ENCODE peak calls at places on chromosome 13, in ten cellular contexts. Z is pancreas, L is OCI-LY7, M is BJ, I is A673, B is AG04450, X is breast epithelium, H is brain microvascular endothelial cell, C is K562, D is choroid plexus epithelial cell. J is an unnamed sample.

GRCh38 chr13:99758465-99759162 is 213.0 kb downstream of the ZIC5 start:
- DNase-seq in Z (no peak), I (no peak), X (no peak), M (no peak), C (no peak), L (no peak), H (no peak), D (no peak), B (no peak), J (no peak)

GRCh38 chr13:114111577-114111976 is 20.8 kb downstream of the RASA3 start:
- DNase-seq in I (no peak), X (no peak), H (no peak), Z (no peak), B (peak), L (no peak), M (peak), D (peak), C (no peak), J (no peak)

GRCh38 chr13:113058988-113059850 is 46.4 kb upstream of the F7 start:
- DNase-seq in M (no peak), L (no peak), Z (no peak), H (no peak), X (no peak), C (no peak), D (peak), I (no peak), B (no peak), J (no peak)

GRCh38 chr13:78976696-78977095 is 317.7 kb upstream of the OBI1 start:
- DNase-seq in Z (no peak), I (no peak), B (no peak), M (no peak), H (no peak), D (no peak), L (no peak), C (no peak), X (no peak), J (no peak)

GRCh38 chr13:30429235-30429634 is 6.9 kb downstream of the UBE2L5 start:
- DNase-seq in L (peak), X (no peak), C (no peak), B (no peak), H (no peak), Z (no peak), M (no peak), I (no peak), D (no peak), J (no peak)

GRCh38 chr13:112616586-112617381 is 28.8 kb upstream of the TUBGCP3 start:
- DNase-seq in C (peak), I (peak), H (peak), X (no peak), D (peak), Z (no peak), L (peak), M (no peak), B (no peak), J (no peak)

GRCh38 chr13:59447846-59448620 is 715.7 kb downstream of the DIAPH3 start:
- DNase-seq in Z (no peak), I (no peak), M (peak), L (no peak), B (peak), X (no peak), C (no peak), H (peak), D (peak), J (no peak)

GRCh38 chr13:111857336-111857735 is 209.6 kb upstream of the SOX1 start:
- DNase-seq in I (no peak), B (no peak), M (no peak), X (no peak), C (no peak), H (no peak), Z (no peak), D (no peak), L (no peak), J (no peak)

GRCh38 chr13:79384022-79384610 is 21.9 kb downstream of the RBM26 start:
- DNase-seq in L (no peak), I (no peak), C (no peak), X (no peak), Z (no peak), H (no peak), B (no peak), D (no peak), M (no peak), J (no peak)

GRCh38 chr13:42355118-42355840 is 83.3 kb downstream of the AKAP11 start:
- DNase-seq in H (no peak), D (no peak), M (no peak), X (no peak), Z (no peak), I (peak), L (no peak), C (no peak), B (no peak), J (no peak)

GRCh38 chr13:94415484-94415883 is 64.0 kb downstream of the DCT start:
- DNase-seq in X (no peak), B (no peak), Z (no peak), L (no peak), C (no peak), I (peak), D (no peak), H (no peak), M (no peak), J (no peak)

GRCh38 chr13:94419304-94419943 is 60.1 kb downstream of the DCT start:
- DNase-seq in L (no peak), Z (no peak), I (peak), X (no peak), C (no peak), D (peak), B (peak), M (no peak), H (peak), J (no peak)

GRCh38 chr13:94417294-94417693 is 62.2 kb downstream of the DCT start:
- DNase-seq in M (no peak), L (no peak), I (no peak), Z (no peak), D (no peak), X (no peak), H (no peak), B (no peak), C (no peak), J (no peak)

GRCh38 chr13:94414141-94414540 is 65.3 kb downstream of the DCT start:
- DNase-seq in D (no peak), Z (no peak), H (no peak), X (no peak), C (no peak), M (no peak), B (no peak), I (no peak), L (no peak), J (no peak)

DNA sequence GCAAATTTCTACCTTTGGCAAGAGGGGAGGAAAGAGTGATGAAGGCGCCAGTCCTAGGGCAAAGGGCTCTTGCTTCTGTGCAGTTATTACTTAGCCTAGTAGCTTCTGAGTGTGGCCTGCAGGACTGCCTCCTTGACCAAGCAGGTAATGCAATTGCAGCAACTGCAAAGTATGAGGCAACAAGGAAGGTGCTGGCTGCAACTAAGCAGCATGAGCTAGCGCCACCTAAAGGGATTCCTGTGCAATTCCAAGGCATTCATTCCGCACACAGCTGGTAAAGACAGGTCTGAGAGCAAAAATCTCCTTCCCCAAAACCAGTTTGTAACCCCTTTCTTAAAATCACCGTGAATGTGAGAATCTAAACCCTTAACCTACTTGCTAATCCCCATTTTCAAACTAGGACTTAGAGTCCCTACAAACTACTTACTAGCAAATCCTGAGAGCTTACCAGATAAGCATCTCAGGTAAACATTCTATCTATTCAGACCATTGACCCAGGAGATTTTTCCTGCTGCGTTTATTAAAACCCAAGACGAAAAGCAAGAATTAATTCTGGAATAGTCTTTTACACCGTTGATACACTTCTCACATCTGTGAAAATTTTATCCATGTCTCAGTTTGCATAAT is 62.9 kb downstream of the DCT start:
- DNase-seq in Z (no peak), I (peak), B (no peak), C (no peak), L (peak), D (peak), X (no peak), M (no peak), H (peak), J (no peak)
- TF ChIP-seq CTCF in Z (no peak), I (peak), B (peak), C (peak), L (peak), D (peak), X (no peak), M (peak), H (peak), J (peak)

GRCh38 chr13:93624371-93624777 is 397.8 kb downstream of the GPC6 start:
- DNase-seq in Z (no peak), I (no peak), B (no peak), C (no peak), M (no peak), D (peak), H (peak), L (no peak), X (no peak), J (peak)

GRCh38 chr13:93621051-93621450 is 394.4 kb downstream of the GPC6 start:
- DNase-seq in C (no peak), M (no peak), H (no peak), D (no peak), Z (no peak), X (no peak), I (no peak), B (no peak), L (no peak), J (no peak)

GRCh38 chr13:93628136-93628535 is 401.5 kb downstream of the GPC6 start:
- DNase-seq in B (no peak), H (no peak), M (no peak), I (no peak), L (no peak), D (no peak), C (no peak), Z (no peak), X (no peak), J (no peak)

GRCh38 chr13:93621966-93622365 is 395.4 kb downstream of the GPC6 start:
- DNase-seq in Z (no peak), C (no peak), H (no peak), L (no peak), D (no peak), X (no peak), M (no peak), B (no peak), I (no peak), J (no peak)

GRCh38 chr13:93625536-93625935 is 398.9 kb downstream of the GPC6 start:
- DNase-seq in L (no peak), Z (no peak), H (no peak), B (no peak), X (no peak), I (peak), M (no peak), C (no peak), D (peak), J (no peak)
- H3K4me3 ChIP-seq in L (no peak), Z (no peak), H (no peak), B (no peak), X (no peak), I (no peak), M (no peak), C (no peak), D (no peak), J (no peak)

DNA sequence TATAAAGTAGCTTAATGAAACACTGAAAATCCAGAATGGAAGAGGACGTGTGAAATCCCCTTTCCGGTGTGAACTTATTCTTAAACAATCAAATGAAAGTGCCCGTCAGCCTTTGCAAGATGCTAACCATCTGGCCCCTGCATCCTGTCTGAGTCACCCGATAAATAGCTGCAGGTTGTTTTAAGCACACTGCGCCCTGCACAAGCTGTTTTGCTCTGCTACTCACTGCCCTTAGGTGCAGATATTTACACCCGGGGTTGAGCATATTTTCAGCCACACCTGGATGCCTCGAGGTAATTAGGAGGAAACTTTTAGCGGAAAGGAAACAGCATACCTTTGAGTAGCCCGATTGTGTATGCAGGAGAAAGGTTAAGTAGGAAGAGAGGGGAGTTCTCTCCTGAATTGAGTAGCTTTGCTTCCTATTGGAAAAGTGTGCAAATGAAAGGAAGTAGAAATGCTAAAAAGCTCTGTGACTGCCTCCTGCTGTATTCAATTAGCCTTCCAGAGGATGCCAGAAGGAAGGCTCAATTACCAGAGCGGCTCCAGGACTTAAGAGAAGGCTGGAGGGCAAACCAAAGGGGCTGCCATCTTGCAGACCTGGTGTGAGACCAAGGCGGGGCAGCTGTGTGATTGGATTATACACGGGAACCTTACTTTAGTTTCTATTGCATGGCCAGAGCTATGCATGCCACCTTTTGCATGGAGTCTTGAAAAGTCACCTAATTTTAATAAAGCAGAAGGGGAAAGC is 42.5 kb downstream of the IRS2 start:
- DNase-seq in M (peak), B (peak), Z (no peak), C (no peak), L (peak), H (peak), D (peak), I (peak), X (no peak), J (peak)
- TF ChIP-seq CTCF in M (no peak), B (no peak), Z (no peak), C (no peak), L (no peak), H (peak), D (peak), I (peak), X (no peak), J (no peak)

GRCh38 chr13:23610966-23611486 is 40.8 kb downstream of the TNFRSF19 start:
- DNase-seq in B (no peak), H (peak), L (no peak), C (no peak), I (no peak), M (no peak), Z (no peak), D (peak), X (no peak), J (no peak)

GRCh38 chr13:23609414-23610186 is 39.4 kb downstream of the TNFRSF19 start:
- DNase-seq in D (peak), H (peak), C (no peak), X (no peak), Z (no peak), I (peak), B (peak), M (no peak), L (no peak), J (peak)

GRCh38 chr13:23608704-23609413 is 38.6 kb downstream of the TNFRSF19 start:
- DNase-seq in C (no peak), L (no peak), X (no peak), I (no peak), H (peak), D (peak), M (no peak), B (no peak), Z (no peak), J (peak)

GRCh38 chr13:23612182-23612581 is 42.0 kb downstream of the TNFRSF19 start:
- DNase-seq in D (no peak), X (no peak), M (no peak), L (no peak), Z (no peak), B (no peak), C (no peak), I (no peak), H (no peak), J (no peak)

DNA sequence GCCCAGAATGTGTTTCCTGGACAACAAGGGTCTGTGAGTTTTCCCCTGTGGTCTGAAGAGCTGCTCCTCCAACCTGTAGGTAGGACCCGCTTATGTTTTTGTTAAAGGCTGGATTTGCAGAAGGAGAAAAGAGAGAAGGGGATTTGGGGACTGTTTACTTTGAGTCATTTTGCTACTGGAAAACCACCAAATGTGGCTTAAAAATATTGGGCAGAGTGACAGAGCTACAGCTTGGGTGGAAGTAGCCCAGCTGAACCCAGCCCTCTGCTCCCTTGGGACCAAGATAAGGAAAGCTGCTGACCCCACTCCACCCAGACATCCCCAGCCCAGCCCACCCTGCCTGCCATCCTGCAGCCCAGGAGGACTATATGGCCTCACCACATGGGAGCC is 40.0 kb downstream of the TNFRSF19 start:
- DNase-seq in C (no peak), L (no peak), H (peak), B (no peak), Z (no peak), I (no peak), D (peak), X (no peak), M (no peak), J (no peak)
- H3K4me3 ChIP-seq in C (no peak), L (no peak), H (no peak), B (no peak), Z (no peak), I (no peak), D (no peak), X (no peak), M (no peak), J (no peak)

GRCh38 chr13:47211106-47211505 is 314.3 kb upstream of the HTR2A start:
- DNase-seq in B (no peak), Z (no peak), C (no peak), M (no peak), L (no peak), X (no peak), D (peak), I (no peak), H (peak), J (peak)
- TF ChIP-seq CTCF in B (no peak), Z (no peak), C (no peak), M (no peak), L (no peak), X (no peak), D (peak), I (no peak), H (no peak), J (no peak)

GRCh38 chr13:44307844-44308243 is 65.8 kb upstream of the SERP2 start:
- DNase-seq in H (no peak), X (no peak), C (no peak), B (no peak), Z (no peak), D (no peak), I (no peak), L (no peak), M (no peak), J (no peak)

GRCh38 chr13:44305845-44306244 is 67.8 kb upstream of the SERP2 start:
- DNase-seq in C (no peak), D (peak), L (no peak), B (no peak), Z (no peak), H (no peak), X (no peak), M (no peak), I (no peak), J (no peak)

GRCh38 chr13:44305216-44305615 is 68.4 kb upstream of the SERP2 start:
- DNase-seq in Z (no peak), H (no peak), M (no peak), C (no peak), D (no peak), I (no peak), L (no peak), B (no peak), X (no peak), J (no peak)

GRCh38 chr13:44307255-44307654 is 66.4 kb upstream of the SERP2 start:
- DNase-seq in Z (no peak), D (peak), H (no peak), B (no peak), L (no peak), I (no peak), X (no peak), M (no peak), C (no peak), J (no peak)

DNA sequence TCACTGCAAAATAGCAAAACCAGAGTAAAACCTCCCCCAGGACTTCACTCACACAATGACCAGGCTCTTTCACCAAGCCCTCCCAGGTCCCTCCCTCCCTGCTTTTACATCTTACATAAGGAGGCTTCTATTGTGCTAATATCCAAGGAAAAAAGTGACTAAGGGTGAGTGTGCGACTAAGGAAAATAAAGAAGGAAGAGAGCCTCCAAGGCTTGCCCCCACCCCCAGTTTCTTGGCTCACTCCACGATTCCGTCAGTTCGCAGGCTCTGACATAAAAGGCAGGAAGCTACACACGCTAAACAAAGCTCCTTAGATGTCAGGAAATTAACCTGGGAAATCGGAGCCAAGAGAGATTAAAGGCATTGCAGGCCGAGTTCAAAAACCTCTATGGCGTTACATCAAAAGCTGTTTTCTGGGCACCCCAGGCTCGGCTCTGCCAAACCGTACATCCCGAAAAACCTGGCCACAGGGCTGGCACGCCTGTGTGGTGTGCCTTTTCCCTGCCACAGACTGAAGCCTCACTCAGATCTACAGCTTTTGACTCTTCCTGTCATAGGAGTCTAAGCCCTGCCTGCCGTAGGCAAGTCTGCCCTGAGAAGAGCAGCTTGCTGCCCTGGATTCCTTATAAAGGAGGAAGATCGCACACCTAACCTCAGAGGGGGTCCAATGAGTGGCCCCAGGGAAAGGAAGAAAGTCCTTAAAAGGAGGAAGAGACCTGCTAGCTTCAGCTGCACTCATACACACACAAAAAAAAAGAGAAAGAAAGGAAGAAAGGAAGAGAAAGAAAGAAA is 67.0 kb upstream of the SERP2 start:
- DNase-seq in Z (no peak), D (peak), B (peak), H (peak), I (peak), L (no peak), X (peak), C (no peak), M (peak), J (peak)
- H3K4me3 ChIP-seq in Z (no peak), D (peak), B (no peak), H (peak), I (no peak), L (no peak), X (peak), C (no peak), M (no peak), J (no peak)

GRCh38 chr13:24270639-24271131 is 38.7 kb upstream of the C1QTNF9 start:
- DNase-seq in D (peak), X (no peak), Z (peak), M (no peak), B (no peak), I (peak), C (no peak), L (no peak), H (peak), J (no peak)
- TF ChIP-seq CTCF in D (no peak), X (peak), Z (no peak), M (no peak), B (no peak), I (peak), C (no peak), L (no peak), H (peak), J (no peak)

GRCh38 chr13:98216711-98217110 is 39.6 kb upstream of the RNF113B start:
- DNase-seq in L (no peak), X (no peak), M (no peak), C (no peak), I (no peak), Z (no peak), B (no peak), D (peak), H (no peak), J (no peak)
- H3K4me3 ChIP-seq in L (no peak), X (no peak), M (no peak), C (no peak), I (peak), Z (no peak), B (no peak), D (no peak), H (no peak), J (no peak)

J was measured in HFF-Myc.